ENCODE peak calls at places on chromosomes 16 and 17, in nine cellular contexts. W is lower lobe of right lung; H is endodermal cell; S is CD8-positive, alpha-beta T cell; G is CD4-positive, CD25-positive, alpha-beta regulatory T cell; Q is transverse colon; O is stomach; E is AG04450; D is left lung. T is an unnamed sample. For H3K27me3, the result is how much of the 10 kb centered on the place peaks cover.

GRCh38 chr16:22161999-22162657 is at the start of gene SDR42E2:
- DNase-seq in W (no peak), Q (peak), G (peak), D (no peak), O (peak), H (peak), S (peak), E (no peak), T (peak)

GRCh38 chr16:26594666-26595065 is 472.1 kb upstream of the C16orf82 start:
- DNase-seq in E (no peak), W (no peak), O (no peak), Q (no peak), H (peak), S (no peak), D (no peak), G (peak), T (no peak)

GRCh38 chr17:1943432-1943802 is 81.7 kb downstream of the RTN4RL1 start:
- DNase-seq in W (no peak), H (no peak), Q (no peak), O (no peak), S (no peak), G (no peak), E (no peak), D (no peak), T (no peak)

GRCh38 chr16:14240216-14240843 is 169.2 kb downstream of the MRTFB start:
- DNase-seq in E (no peak), H (no peak), W (no peak), G (no peak), O (no peak), S (no peak), D (no peak), Q (no peak), T (no peak)

GRCh38 chr16:48448799-48449481 is 63.7 kb upstream of the SIAH1 start:
- DNase-seq in H (no peak), E (no peak), G (no peak), W (no peak), O (no peak), S (no peak), Q (no peak), D (no peak), T (no peak)

GRCh38 chr17:7881655-7882054 is 6.9 kb upstream of the CHD3 start:
- DNase-seq in D (no peak), S (no peak), Q (no peak), W (no peak), H (peak), O (no peak), G (no peak), E (no peak), T (no peak)

GRCh38 chr17:48246623-48247022 is 139.1 kb downstream of the SNX11 start:
- DNase-seq in S (no peak), H (no peak), O (no peak), D (no peak), E (no peak), W (no peak), G (no peak), Q (no peak), T (no peak)

GRCh38 chr17:82685291-82685690 is 13.2 kb downstream of the RAB40B start:
- DNase-seq in S (no peak), G (no peak), Q (no peak), H (no peak), E (no peak), D (no peak), W (no peak), O (no peak), T (no peak)

GRCh38 chr17:73297934-73298861 is 13.6 kb downstream of the CDC42EP4 start:
- DNase-seq in D (no peak), G (no peak), Q (no peak), H (no peak), W (no peak), S (no peak), E (no peak), O (no peak), T (no peak)

GRCh38 chr17:57895382-57896060 is 45.7 kb upstream of the MRPS23 start:
- DNase-seq in D (no peak), H (no peak), E (no peak), Q (no peak), S (no peak), G (no peak), O (peak), W (peak), T (peak)

GRCh38 chr17:67855504-67856324 is 30.4 kb downstream of the BPTF start:
- DNase-seq in G (peak), Q (no peak), D (no peak), S (no peak), O (no peak), H (no peak), E (no peak), W (no peak), T (no peak)

GRCh38 chr17:38861399-38861843 is 7.9 kb upstream of the RPL23 start:
- DNase-seq in D (no peak), H (peak), S (no peak), E (no peak), O (no peak), Q (no peak), W (no peak), G (no peak), T (no peak)

GRCh38 chr17:61414936-61415251 is 15.3 kb downstream of the TBX2 start:
- DNase-seq in O (peak), W (no peak), Q (no peak), H (peak), G (no peak), S (no peak), D (peak), E (no peak), T (peak)

GRCh38 chr17:81832608-81833159 is 407 bp downstream of the MCRIP1 start:
- DNase-seq in O (no peak), H (no peak), E (no peak), G (peak), Q (no peak), D (no peak), W (peak), S (no peak), T (peak)

GRCh38 chr17:19262650-19263620 is 25.8 kb downstream of the EPN2 start:
- DNase-seq in O (no peak), D (no peak), W (peak), E (no peak), H (no peak), S (no peak), Q (no peak), G (no peak), T (no peak)

GRCh38 chr16:22734313-22734869 is 79.6 kb upstream of the HS3ST2 start:
- DNase-seq in G (no peak), E (no peak), D (no peak), Q (no peak), W (no peak), S (no peak), H (no peak), O (peak), T (no peak)

DNA sequence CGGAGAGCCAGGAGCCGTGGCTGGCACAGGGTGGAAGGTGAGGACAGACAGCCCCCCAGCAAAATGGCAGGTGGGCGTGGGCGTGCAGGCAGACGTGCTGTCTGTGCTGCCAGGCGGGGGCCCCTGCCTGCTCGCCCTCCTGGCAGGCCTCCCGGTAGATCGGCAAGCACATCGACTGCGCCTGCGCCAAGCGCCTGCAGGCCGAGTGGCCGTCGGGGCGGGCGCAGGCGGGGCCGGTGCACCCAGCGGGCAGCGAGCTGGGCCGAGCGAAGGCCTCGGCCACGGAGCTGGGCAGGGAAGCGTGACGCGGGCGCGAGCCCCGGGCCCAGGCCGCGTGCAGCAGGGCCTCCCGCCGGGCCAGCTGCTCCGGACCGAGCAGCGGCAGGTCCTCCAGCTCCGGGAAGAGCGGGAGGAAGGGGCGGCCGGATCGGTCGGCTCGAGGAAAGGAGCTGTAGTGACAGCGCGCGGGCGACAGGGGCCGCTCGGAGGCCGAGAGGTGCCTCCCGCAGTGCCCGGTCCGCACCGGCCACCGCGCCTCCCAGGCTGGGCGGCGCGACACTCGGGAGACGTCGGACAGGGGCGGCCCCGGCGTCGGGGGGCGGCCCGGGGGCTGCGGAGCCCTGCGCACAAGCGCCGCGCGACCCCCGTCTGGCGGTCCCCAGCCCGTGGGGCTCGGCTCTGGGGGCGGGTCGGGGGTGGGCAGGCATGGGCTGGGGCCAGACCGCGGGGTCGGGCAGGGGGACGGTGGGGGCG is 16.9 kb downstream of the GRIN2C start:
- DNase-seq in Q (peak), O (peak), G (no peak), W (peak), D (peak), E (no peak), H (peak), S (no peak), T (peak)
- H3K27me3 ChIP-seq in Q (under half), O (under half), G (under half), W (under half), D (under half), E (under half), H (half or more), S (under half), T (under half)

DNA sequence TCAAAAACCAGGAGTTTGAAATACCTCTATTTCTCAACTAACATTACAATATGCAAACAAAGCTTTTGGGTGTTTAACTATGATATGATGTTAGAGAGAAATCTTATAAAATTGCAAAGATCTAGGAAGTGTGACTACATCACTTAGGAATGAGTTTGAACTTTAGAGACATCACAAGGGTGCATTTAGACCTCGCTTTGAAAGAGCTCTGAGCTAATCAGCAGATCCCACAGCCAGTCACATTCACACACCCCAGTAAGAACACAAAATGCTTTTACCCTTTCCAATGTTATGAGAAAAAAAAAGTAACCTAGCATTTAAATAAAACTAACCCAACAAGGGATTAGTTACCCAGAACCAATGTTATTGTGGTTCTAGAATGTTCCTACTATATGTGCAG is 45.2 kb downstream of the HYDIN start:
- DNase-seq in H (no peak), Q (no peak), D (no peak), O (no peak), S (no peak), E (no peak), W (no peak), G (no peak), T (no peak)
- H3K4me3 ChIP-seq in H (no peak), Q (no peak), D (no peak), O (no peak), S (no peak), E (no peak), W (no peak), G (no peak), T (no peak)

DNA sequence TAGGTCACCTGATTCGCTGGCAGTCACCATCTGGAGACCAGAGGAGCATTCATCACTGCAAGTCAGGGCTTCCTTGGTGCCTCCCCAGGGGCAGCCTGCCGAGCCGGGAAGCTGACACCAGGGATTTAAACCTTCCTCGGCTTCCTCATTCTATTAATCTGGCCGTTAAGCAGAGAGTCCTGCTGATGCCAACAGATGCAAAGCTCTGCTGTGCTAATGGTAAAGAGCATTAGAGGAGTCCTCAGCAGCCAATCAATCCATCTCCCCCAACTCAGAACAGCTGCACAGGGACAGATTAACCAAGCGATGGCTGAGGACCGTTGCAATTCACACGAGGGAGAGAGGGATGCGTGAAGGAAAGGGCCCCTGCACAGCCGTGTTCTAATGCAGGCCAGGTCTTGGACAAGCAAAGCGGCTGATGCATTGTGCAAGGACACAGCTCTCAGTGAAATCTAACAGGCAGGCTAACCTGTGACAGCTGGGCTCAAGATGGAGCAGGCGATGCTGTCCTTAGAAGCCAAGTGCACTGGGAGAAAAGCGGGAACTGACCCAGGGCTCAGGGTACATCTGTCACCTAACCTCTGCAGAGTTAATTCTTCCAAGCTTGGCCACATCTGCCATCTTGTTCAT is 116.5 kb downstream of the XYLT1 start:
- DNase-seq in G (no peak), Q (no peak), O (no peak), H (no peak), D (no peak), W (no peak), E (no peak), S (no peak), T (no peak)
- H3K27ac ChIP-seq in G (no peak), Q (no peak), O (no peak), H (peak), D (no peak), W (no peak), E (no peak), S (no peak), T (no peak)

GRCh38 chr16:47392114-47392513 is 68.7 kb downstream of the ITFG1 start:
- DNase-seq in S (no peak), W (no peak), D (no peak), O (no peak), Q (no peak), E (no peak), G (peak), H (no peak), T (no peak)
- H3K27me3 ChIP-seq in S (under half), W (under half), D (under half), O (under half), Q (under half), E (under half), G (under half), H (under half), T (under half)

GRCh38 chr17:28569446-28569845 is 1.9 kb downstream of the PIGS start:
- DNase-seq in E (no peak), H (no peak), W (no peak), O (no peak), S (no peak), D (no peak), Q (no peak), G (no peak), T (no peak)
- H3K4me3 ChIP-seq in E (no peak), H (no peak), W (no peak), O (no peak), S (no peak), D (no peak), Q (no peak), G (peak), T (no peak)

DNA sequence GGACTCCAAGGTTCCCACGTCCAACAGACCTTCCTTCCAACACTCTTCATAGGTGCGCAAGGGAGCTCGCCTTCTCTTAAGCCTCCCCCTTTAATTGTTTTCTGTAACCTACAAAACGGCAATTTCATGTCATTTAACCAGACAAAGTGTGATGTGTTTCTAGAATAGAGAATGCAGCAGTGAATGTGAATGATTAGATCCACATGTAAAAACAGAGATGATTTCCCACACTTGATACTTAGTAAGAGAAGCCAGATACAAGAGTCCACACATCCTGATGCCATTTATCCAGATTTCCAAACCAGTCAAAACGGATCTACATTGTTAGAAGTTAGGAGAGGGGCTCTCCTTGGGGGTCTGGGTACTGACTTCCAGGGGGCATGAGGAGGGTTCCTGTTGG is 89.3 kb downstream of the IRF8 start:
- DNase-seq in G (no peak), Q (peak), S (no peak), E (no peak), O (no peak), H (peak), D (no peak), W (no peak), T (no peak)
- H3K27ac ChIP-seq in G (no peak), Q (no peak), S (no peak), E (no peak), O (no peak), H (no peak), D (no peak), W (no peak), T (no peak)

DNA sequence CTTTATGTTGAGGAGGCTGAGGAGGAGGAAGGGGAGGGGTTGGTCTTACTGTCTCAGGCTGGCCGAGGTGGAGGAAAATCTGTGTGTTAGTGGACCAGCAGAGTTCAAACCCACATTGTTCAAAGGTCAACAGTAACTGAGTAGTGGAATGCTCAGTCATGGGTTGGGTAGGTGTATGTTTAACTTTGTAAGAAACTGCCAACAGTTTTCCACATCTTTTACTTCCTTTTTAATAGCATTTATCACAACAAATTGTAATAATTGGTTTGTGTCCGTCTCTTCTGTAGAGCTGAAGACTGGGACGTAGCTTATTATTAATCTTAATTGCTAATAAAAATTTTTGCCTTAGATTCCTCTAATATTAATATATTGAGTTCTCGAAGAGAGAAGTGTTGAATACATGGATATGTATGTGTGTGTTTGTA is 5.3 kb downstream of the ATP6V0A1 start:
- DNase-seq in Q (no peak), H (no peak), E (no peak), O (no peak), D (no peak), G (no peak), S (no peak), W (no peak), T (no peak)
- H3K27me3 ChIP-seq in Q (under half), H (under half), E (under half), O (under half), D (under half), G (under half), S (under half), W (under half), T (under half)

T was measured in pancreas.